ENCODE peak calls at places on chromosomes 13 and 19, in nine cellular contexts. Y is GM23248, B is OCI-LY7, J is HCT116, F is neural progenitor cell, V is GM23338, M is SK-N-SH, A is hepatocyte, L is MM.1S. G is an unnamed sample.

GRCh38 chr19:6431891-6432290 is 1.7 kb downstream of the SLC25A41 start:
- DNase-seq in Y (no peak), B (no peak), J (no peak), F (no peak), V (no peak), M (no peak), A (no peak), L (no peak), G (no peak)

GRCh38 chr19:34225659-34226015 is 28.7 kb upstream of the GARRE1 start:
- DNase-seq in Y (no peak), B (no peak), J (no peak), F (no peak), V (no peak), M (no peak), A (no peak), L (no peak), G (no peak)

GRCh38 chr13:30371649-30372265 is 50.5 kb upstream of the UBE2L5 start:
- DNase-seq in Y (peak; percentile 86), B (peak; percentile 100), J (peak; percentile 21), F (no peak), V (no peak), M (no peak), A (peak; percentile 78), L (peak; percentile 80), G (peak; percentile 69)

GRCh38 chr13:97653741-97654140 is 219.8 kb downstream of the RAP2A start:
- DNase-seq in Y (peak; percentile 45), B (no peak), J (no peak), F (no peak), V (no peak), M (no peak), A (peak; percentile 35), L (no peak), G (peak; percentile 16)

GRCh38 chr13:77530870-77531269 is 4.6 kb upstream of the SCEL start:
- DNase-seq in Y (no peak), B (no peak), J (no peak), F (no peak), V (no peak), M (no peak), A (no peak), L (no peak), G (no peak)

GRCh38 chr19:27971071-27971470 is 1241.9 kb downstream of the UQCRFS1 start:
- DNase-seq in Y (peak; percentile 13), B (no peak), J (no peak), F (peak; percentile 86), V (peak; percentile 73), M (no peak), A (peak; percentile 34), L (no peak), G (peak; percentile 7)

GRCh38 chr19:54262066-54262465 is 5.0 kb upstream of the LILRB5 start:
- DNase-seq in Y (no peak), B (no peak), J (no peak), F (no peak), V (no peak), M (no peak), A (no peak), L (no peak), G (no peak)

GRCh38 chr13:78247362-78247761 is 328.7 kb upstream of the EDNRB start:
- DNase-seq in Y (no peak), B (no peak), J (no peak), F (no peak), V (no peak), M (no peak), A (no peak), L (peak; percentile 25), G (no peak)

GRCh38 chr13:99421271-99421670 is 80.0 kb upstream of the TM9SF2 start:
- DNase-seq in Y (no peak), B (no peak), J (no peak), F (no peak), V (no peak), M (no peak), A (no peak), L (no peak), G (no peak)

GRCh38 chr19:12790628-12791344 is 500 bp upstream of the JUNB start:
- DNase-seq in Y (peak; percentile 44), B (peak; percentile 19), J (no peak), F (peak; percentile 31), V (no peak), M (no peak), A (no peak), L (no peak), G (peak; percentile 26)

GRCh38 chr19:12791345-12792047 is at the start of gene JUNB:
- DNase-seq in Y (peak; percentile 97), B (peak; percentile 96), J (peak; percentile 93), F (peak; percentile 90), V (peak; percentile 87), M (peak; percentile 91), A (peak; percentile 98), L (peak; percentile 93), G (peak; percentile 99)

GRCh38 chr19:12792853-12793289 is 1.6 kb downstream of the JUNB start:
- DNase-seq in Y (peak; percentile 36), B (no peak), J (no peak), F (no peak), V (no peak), M (no peak), A (no peak), L (no peak), G (peak; percentile 19)

GRCh38 chr19:12793290-12794195 is 2.3 kb downstream of the JUNB start:
- DNase-seq in Y (peak; percentile 95), B (peak; percentile 91), J (peak; percentile 91), F (peak; percentile 97), V (peak; percentile 94), M (peak; percentile 93), A (peak; percentile 96), L (peak; percentile 93), G (peak; percentile 99)

DNA sequence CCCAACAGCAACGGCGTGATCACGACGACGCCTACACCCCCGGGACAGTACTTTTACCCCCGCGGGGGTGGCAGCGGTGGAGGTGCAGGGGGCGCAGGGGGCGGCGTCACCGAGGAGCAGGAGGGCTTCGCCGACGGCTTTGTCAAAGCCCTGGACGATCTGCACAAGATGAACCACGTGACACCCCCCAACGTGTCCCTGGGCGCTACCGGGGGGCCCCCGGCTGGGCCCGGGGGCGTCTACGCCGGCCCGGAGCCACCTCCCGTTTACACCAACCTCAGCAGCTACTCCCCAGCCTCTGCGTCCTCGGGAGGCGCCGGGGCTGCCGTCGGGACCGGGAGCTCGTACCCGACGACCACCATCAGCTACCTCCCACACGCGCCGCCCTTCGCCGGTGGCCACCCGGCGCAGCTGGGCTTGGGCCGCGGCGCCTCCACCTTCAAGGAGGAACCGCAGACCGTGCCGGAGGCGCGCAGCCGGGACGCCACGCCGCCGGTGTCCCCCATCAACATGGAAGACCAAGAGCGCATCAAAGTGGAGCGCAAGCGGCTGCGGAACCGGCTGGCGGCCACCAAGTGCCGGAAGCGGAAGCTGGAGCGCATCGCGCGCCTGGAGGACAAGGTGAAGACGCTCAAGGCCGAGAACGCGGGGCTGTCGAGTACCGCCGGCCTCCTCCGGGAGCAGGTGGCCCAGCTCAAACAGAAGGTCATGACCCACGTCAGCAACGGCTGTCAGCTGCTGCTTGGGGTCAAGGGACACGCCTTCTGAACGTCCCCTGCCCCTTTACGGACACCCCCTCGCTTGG is 964 bp downstream of the JUNB start:
- DNase-seq in Y (peak; percentile 77), B (peak; percentile 91), J (no peak), F (peak; percentile 76), V (peak; percentile 94), M (peak; percentile 41), A (peak; percentile 70), L (peak; percentile 86), G (peak; percentile 79)
- TF ChIP-seq EZH2phosphoT487 in Y (no peak), B (no peak), J (no peak), F (peak; percentile 89), V (no peak), M (no peak), A (peak; percentile 40), L (no peak), G (no peak)

DNA sequence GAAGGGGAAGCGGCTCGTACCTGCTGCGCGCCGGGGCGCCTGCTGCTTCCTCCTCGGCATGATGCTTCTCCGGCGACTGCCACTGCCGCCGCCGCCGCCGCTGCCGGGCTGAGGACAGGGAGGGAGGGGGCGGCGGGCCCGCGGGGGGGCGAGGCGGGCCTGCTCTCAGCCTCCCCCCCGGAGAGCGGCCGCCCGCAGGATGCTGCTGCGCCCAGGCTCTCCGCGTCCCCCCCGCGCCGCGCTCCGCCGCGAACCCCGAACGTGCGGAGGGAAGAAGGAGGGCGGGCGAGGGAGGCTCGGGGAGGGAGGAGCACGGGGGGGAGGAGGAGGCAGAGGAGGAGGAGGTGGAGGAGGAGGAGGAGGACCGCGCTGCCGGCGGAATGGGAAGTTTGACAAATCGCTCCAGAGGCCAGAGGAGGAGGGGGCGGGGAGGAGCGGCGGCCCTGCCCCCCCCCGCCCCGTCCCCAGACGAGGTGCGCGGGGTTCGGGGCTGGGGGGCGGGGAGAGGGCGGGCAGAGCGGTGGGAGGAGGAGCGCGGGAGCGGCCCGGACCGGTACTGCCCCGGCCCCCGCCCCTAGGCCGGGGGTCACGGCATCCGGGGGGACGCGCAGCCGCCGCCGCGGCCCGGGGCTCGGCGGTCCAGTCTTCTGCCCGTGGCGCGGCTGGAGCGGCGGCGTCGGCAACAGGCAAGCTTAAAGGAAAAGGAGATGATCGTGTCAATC is at the start of gene TSHZ3:
- DNase-seq in Y (peak; percentile 84), B (no peak), J (no peak), F (peak; percentile 83), V (peak; percentile 85), M (peak; percentile 89), A (peak; percentile 80), L (no peak), G (peak; percentile 10)
- TF ChIP-seq EZH2phosphoT487 in Y (no peak), B (no peak), J (no peak), F (no peak), V (no peak), M (no peak), A (no peak), L (no peak), G (no peak)

DNA sequence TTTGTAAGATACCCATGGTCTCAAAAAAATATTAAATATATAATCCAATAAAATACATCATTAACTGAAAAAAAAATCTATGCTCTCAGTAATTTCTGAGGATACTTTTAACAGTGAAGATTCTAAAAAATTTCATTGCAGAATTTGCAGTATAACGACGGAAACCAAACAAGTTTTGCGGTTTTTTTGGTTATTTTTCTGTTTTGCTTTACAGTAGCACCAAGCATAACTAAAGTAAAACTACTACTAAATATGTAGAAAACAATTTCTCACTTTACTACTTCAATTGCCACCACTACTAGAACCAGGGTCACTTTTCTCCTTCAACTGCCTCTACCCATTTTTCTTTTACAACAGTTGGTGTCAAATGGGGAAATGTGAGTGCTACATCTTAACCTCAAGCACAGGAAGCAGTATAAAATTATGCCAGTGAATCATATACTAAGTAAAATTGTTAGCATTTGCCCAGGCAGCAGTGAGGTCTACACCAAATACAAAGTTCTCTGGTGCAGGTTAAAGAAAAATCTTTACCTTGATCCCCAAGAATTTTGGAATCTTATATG is 24.1 kb downstream of the MICU2 start:
- DNase-seq in Y (peak; percentile 4), B (peak; percentile 41), J (no peak), F (no peak), V (no peak), M (no peak), A (no peak), L (no peak), G (no peak)
- TF ChIP-seq EZH2phosphoT487 in Y (no peak), B (no peak), J (no peak), F (no peak), V (no peak), M (no peak), A (no peak), L (no peak), G (no peak)

GRCh38 chr19:14476663-14477401 is 1.7 kb upstream of the PTGER1 start:
- DNase-seq in Y (peak; percentile 80), B (peak; percentile 24), J (peak; percentile 48), F (no peak), V (no peak), M (peak; percentile 36), A (peak; percentile 66), L (no peak), G (peak; percentile 83)
- TF ChIP-seq EZH2phosphoT487 in Y (no peak), B (no peak), J (no peak), F (no peak), V (no peak), M (no peak), A (no peak), L (no peak), G (no peak)

GRCh38 chr13:49342404-49342803 is 94.7 kb downstream of the CDADC1 start:
- DNase-seq in Y (no peak), B (no peak), J (no peak), F (no peak), V (no peak), M (no peak), A (no peak), L (no peak), G (no peak)
- TF ChIP-seq EZH2phosphoT487 in Y (no peak), B (no peak), J (no peak), F (no peak), V (no peak), M (no peak), A (no peak), L (no peak), G (no peak)